ENCODE peak calls at places on chromosomes 16 and 17, in four cellular contexts. One of them, this sample, is unnamed.

GRCh38 chr16:61823326-61823725 is 212.9 kb downstream of the CDH8 start:
- DNase-seq in AG04450: no peak
- DNase-seq in tibial nerve: no peak
- DNase-seq in DND-41: no peak
- DNase-seq in this sample: no peak

GRCh38 chr17:28675485-28675884 is 13.5 kb downstream of the SUPT6H start:
- DNase-seq in AG04450: no peak
- DNase-seq in tibial nerve: no peak
- DNase-seq in DND-41: no peak
- DNase-seq in this sample: no peak

GRCh38 chr17:13134106-13134505 is 116.3 kb upstream of the ELAC2 start:
- DNase-seq in AG04450: no peak
- DNase-seq in tibial nerve: no peak
- DNase-seq in DND-41: no peak
- DNase-seq in this sample: no peak

GRCh38 chr17:66724581-66725341 is 110.2 kb upstream of the CACNG5 start:
- DNase-seq in AG04450: no peak
- DNase-seq in tibial nerve: no peak
- DNase-seq in DND-41: no peak
- DNase-seq in this sample: no peak

GRCh38 chr17:77280304-77280910 is 139.6 kb downstream of the SEC14L1 start:
- DNase-seq in AG04450: no peak
- DNase-seq in tibial nerve: no peak
- DNase-seq in DND-41: no peak
- DNase-seq in this sample: no peak

GRCh38 chr16:11370084-11370931 is 25.0 kb downstream of the RMI2 start:
- DNase-seq in AG04450: no peak
- DNase-seq in tibial nerve: no peak
- DNase-seq in DND-41: no peak
- DNase-seq in this sample: no peak

GRCh38 chr17:74164446-74165045 is 38.9 kb upstream of the RPL38 start:
- DNase-seq in AG04450: no peak
- DNase-seq in tibial nerve: no peak
- DNase-seq in DND-41: no peak
- DNase-seq in this sample: no peak

GRCh38 chr16:69932228-69932627 is 18.9 kb upstream of the CLEC18A start:
- DNase-seq in AG04450: no peak
- DNase-seq in tibial nerve: no peak
- DNase-seq in DND-41: no peak
- DNase-seq in this sample: no peak

GRCh38 chr17:75959046-75959838 is 18.4 kb upstream of the FBF1 start:
- DNase-seq in AG04450: no peak
- DNase-seq in tibial nerve: no peak
- DNase-seq in DND-41: no peak
- DNase-seq in this sample: no peak

GRCh38 chr17:63561819-63562218 is 11.5 kb downstream of the DCAF7 start:
- DNase-seq in AG04450: no peak
- DNase-seq in tibial nerve: no peak
- DNase-seq in DND-41: no peak
- DNase-seq in this sample: no peak

GRCh38 chr17:836154-836553 is 54.0 kb downstream of the MRM3 start:
- DNase-seq in AG04450: peak
- DNase-seq in tibial nerve: no peak
- DNase-seq in DND-41: no peak
- DNase-seq in this sample: no peak

GRCh38 chr16:10923650-10924214 is 18.5 kb downstream of the DEXI start:
- DNase-seq in AG04450: no peak
- DNase-seq in tibial nerve: no peak
- DNase-seq in DND-41: no peak
- DNase-seq in this sample: no peak

GRCh38 chr16:57791156-57791902 is 11.0 kb downstream of the KIFC3 start:
- DNase-seq in AG04450: no peak
- DNase-seq in tibial nerve: no peak
- DNase-seq in DND-41: no peak
- DNase-seq in this sample: no peak

GRCh38 chr16:88815901-88816589 is 4.3 kb upstream of the APRT start:
- DNase-seq in AG04450: no peak
- DNase-seq in tibial nerve: no peak
- DNase-seq in DND-41: peak
- DNase-seq in this sample: peak

GRCh38 chr17:76276461-76277299 is 11.5 kb downstream of the UBALD2 start:
- DNase-seq in AG04450: no peak
- DNase-seq in tibial nerve: no peak
- DNase-seq in DND-41: no peak
- DNase-seq in this sample: no peak

GRCh38 chr16:48210747-48211146 is 33.4 kb upstream of the LONP2 start:
- DNase-seq in AG04450: no peak
- DNase-seq in tibial nerve: no peak
- DNase-seq in DND-41: no peak
- DNase-seq in this sample: no peak

GRCh38 chr17:55825213-55825612 is 74.4 kb downstream of the PCTP start:
- DNase-seq in AG04450: no peak
- DNase-seq in tibial nerve: no peak
- DNase-seq in DND-41: no peak
- DNase-seq in this sample: no peak

GRCh38 chr17:79919862-79920720 is 80.9 kb upstream of the CBX4 start:
- DNase-seq in AG04450: no peak
- DNase-seq in tibial nerve: no peak
- DNase-seq in DND-41: no peak
- DNase-seq in this sample: no peak

GRCh38 chr16:674968-675883 is at the start of gene RHBDL1:
- DNase-seq in AG04450: no peak
- DNase-seq in tibial nerve: no peak
- DNase-seq in DND-41: no peak
- DNase-seq in this sample: no peak

GRCh38 chr16:1002399-1003161 is 21.0 kb downstream of the SOX8 start:
- DNase-seq in AG04450: peak
- DNase-seq in tibial nerve: no peak
- DNase-seq in DND-41: no peak
- DNase-seq in this sample: peak

GRCh38 chr17:46072998-46073397 is 73.9 kb downstream of the STH start:
- DNase-seq in AG04450: peak
- DNase-seq in tibial nerve: no peak
- DNase-seq in DND-41: no peak
- DNase-seq in this sample: no peak

GRCh38 chr17:6496116-6496481 is 51.8 kb downstream of the PIMREG start:
- DNase-seq in AG04450: no peak
- DNase-seq in tibial nerve: no peak
- DNase-seq in DND-41: no peak
- DNase-seq in this sample: no peak

GRCh38 chr16:10182186-10182683 is at the start of gene GRIN2A:
- DNase-seq in AG04450: no peak
- DNase-seq in tibial nerve: no peak
- DNase-seq in DND-41: no peak
- DNase-seq in this sample: no peak

GRCh38 chr17:65556014-65556909 is 5.2 kb downstream of the AXIN2 start:
- DNase-seq in AG04450: no peak
- DNase-seq in tibial nerve: peak
- DNase-seq in DND-41: peak
- DNase-seq in this sample: peak

GRCh38 chr17:47197821-47198220 is 8.7 kb upstream of the CDC27 start:
- DNase-seq in AG04450: no peak
- DNase-seq in tibial nerve: no peak
- DNase-seq in DND-41: no peak
- DNase-seq in this sample: no peak

GRCh38 chr17:67487506-67487905 is 110.4 kb downstream of the PITPNC1 start:
- DNase-seq in AG04450: no peak
- DNase-seq in tibial nerve: no peak
- DNase-seq in DND-41: no peak
- DNase-seq in this sample: no peak

GRCh38 chr17:75503976-75504346 is 11.4 kb downstream of the CASKIN2 start:
- DNase-seq in AG04450: no peak
- DNase-seq in tibial nerve: no peak
- DNase-seq in DND-41: no peak
- DNase-seq in this sample: no peak

GRCh38 chr16:77807071-77807470 is 18.7 kb downstream of the VAT1L start:
- DNase-seq in AG04450: no peak
- DNase-seq in tibial nerve: no peak
- DNase-seq in DND-41: no peak
- DNase-seq in this sample: no peak

GRCh38 chr17:38874505-38875419 is 4.9 kb downstream of the LASP1 start:
- DNase-seq in AG04450: no peak
- DNase-seq in tibial nerve: no peak
- DNase-seq in DND-41: no peak
- DNase-seq in this sample: no peak

GRCh38 chr16:21101631-21102420 is 48.8 kb downstream of the DNAH3 start:
- DNase-seq in AG04450: no peak
- DNase-seq in tibial nerve: no peak
- DNase-seq in DND-41: peak
- DNase-seq in this sample: peak

GRCh38 chr17:14118951-14119350 is 49.6 kb downstream of the COX10 start:
- DNase-seq in AG04450: no peak
- DNase-seq in tibial nerve: no peak
- DNase-seq in DND-41: no peak
- DNase-seq in this sample: no peak

GRCh38 chr17:64005734-64006167 is 7.6 kb downstream of the PRR29 start:
- DNase-seq in AG04450: no peak
- DNase-seq in tibial nerve: no peak
- DNase-seq in DND-41: no peak
- DNase-seq in this sample: no peak

GRCh38 chr17:48483471-48484131 is 47.2 kb downstream of the HOXB1 start:
- DNase-seq in AG04450: peak
- DNase-seq in tibial nerve: no peak
- DNase-seq in DND-41: peak
- DNase-seq in this sample: no peak

GRCh38 chr17:17950806-17951205 is 21.4 kb downstream of the TOM1L2 start:
- DNase-seq in AG04450: no peak
- DNase-seq in tibial nerve: no peak
- DNase-seq in DND-41: no peak
- DNase-seq in this sample: no peak
- TF ChIP-seq CTCF in AG04450: peak
- TF ChIP-seq CTCF in tibial nerve: no peak
- TF ChIP-seq CTCF in DND-41: peak
- TF ChIP-seq CTCF in this sample: no peak

DNA sequence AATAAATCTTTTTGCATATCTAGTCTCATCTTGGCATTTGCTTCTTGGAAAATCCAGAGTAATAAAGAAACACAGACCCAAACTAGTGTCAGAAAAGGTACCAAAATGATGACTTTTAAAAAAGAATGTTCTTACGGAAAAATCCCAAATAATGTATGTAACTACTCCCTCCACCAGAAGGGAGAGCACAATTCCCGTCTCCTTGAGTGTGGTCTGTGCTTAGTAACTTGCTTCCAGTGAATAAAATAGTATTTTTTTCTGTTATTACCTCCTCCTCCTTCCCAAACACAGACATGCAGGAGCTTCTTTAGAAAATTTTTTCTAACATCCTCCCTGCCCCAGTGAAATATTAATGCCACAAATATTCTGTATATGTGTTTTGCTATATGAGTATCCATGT is 358.1 kb downstream of the ZFHX3 start:
- DNase-seq in AG04450: no peak
- DNase-seq in tibial nerve: no peak
- DNase-seq in DND-41: no peak
- DNase-seq in this sample: no peak
- TF ChIP-seq CTCF in AG04450: no peak
- TF ChIP-seq CTCF in tibial nerve: no peak
- TF ChIP-seq CTCF in DND-41: no peak
- TF ChIP-seq CTCF in this sample: no peak

DNA sequence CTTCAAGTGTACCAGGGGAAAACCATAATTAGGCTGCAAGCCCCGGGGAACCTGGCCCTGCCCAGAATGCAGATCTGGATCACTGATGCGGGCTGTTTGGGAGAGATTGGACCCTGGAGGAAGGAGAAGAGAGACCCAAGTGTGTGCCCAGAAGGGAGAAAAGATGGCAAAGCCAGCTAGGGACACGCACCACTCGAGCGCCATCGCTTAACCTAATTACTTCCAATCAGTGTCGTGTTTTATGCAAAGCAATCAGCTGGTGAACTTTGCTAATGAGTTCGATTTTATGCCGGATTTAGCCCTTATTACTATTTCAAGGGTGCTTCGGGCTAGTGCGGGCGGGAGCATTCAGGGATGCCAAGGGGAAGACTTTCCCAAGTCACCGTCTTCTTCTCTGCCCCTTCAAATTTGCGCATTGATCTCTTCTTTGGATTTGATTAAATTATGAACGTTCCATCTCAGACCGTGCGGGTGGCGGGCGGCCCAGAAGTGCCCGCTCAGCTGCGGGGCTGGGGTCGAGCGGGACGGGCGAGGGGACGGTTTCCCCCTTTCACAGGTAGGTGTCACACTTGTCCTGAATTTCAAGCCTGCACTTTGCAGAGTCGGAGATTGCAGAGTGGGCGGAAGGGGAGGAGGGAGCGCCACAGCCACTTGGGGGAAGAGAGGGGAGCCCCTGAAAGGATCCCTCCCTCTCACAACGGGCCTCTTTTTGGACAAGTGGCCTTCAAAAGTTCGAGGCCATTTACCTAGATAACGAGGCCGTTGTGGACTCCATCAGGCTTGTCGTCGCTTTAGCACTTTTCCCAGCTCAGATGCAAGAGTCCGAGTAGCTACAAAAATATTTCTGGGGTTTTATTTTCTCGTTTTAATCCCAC is 4.1 kb downstream of the IRX5 start:
- DNase-seq in AG04450: no peak
- DNase-seq in tibial nerve: no peak
- DNase-seq in DND-41: no peak
- DNase-seq in this sample: no peak
- TF ChIP-seq CTCF in AG04450: no peak
- TF ChIP-seq CTCF in tibial nerve: no peak
- TF ChIP-seq CTCF in DND-41: peak
- TF ChIP-seq CTCF in this sample: no peak

DNA sequence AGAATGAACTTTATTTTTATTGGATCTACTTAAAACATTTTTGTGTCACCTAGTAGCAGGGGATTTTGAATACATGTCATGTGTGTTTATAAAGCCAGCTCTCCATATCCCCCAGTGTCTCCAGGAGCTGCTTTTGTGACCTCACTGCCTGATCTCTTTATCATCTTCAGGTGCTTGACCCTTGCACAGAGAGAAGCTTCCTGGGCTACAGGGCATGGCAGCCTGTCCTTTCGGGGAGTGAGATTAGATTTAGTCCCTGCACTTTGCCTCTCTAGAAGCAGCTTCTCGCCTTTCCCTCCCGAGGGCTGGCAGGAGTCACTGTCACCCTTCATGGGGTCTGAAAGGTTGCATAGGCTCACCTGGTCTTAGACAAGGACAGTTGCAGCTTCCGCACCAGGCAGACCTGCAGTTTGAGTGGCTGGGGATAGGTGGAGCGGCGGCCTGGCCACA is 42.7 kb downstream of the PGS1 start:
- DNase-seq in AG04450: no peak
- DNase-seq in tibial nerve: no peak
- DNase-seq in DND-41: no peak
- DNase-seq in this sample: no peak
- TF ChIP-seq CTCF in AG04450: no peak
- TF ChIP-seq CTCF in tibial nerve: no peak
- TF ChIP-seq CTCF in DND-41: no peak
- TF ChIP-seq CTCF in this sample: no peak

This sample was measured in CD8-positive, alpha-beta T cell.